ENCODE peak calls at places on chromosome 10, in four cellular contexts. Y is activated CD4-positive, CD25-positive, alpha-beta regulatory T cell treated with anti-CD3 and anti-CD28 coated beads, Interleukin-2, amount 50 U/mL, for 16 hours; I is pons; R is NCI-H748 treated with DMSO at 0.1 percent for 48 hours. O is an unnamed sample.

GRCh38 chr10:69866688-69867461 is 65.2 kb downstream of the COL13A1 start:
- DNase-seq in R (no peak), I (peak; percentile 25), Y (no peak), O (no peak)

GRCh38 chr10:48685731-48686130 is 1.1 kb downstream of the WDFY4 start:
- DNase-seq in I (no peak), Y (no peak), R (no peak), O (no peak)

GRCh38 chr10:4663162-4663992 is 162.6 kb upstream of the AKR1E2 start:
- DNase-seq in R (peak; percentile 59), I (peak; percentile 26), Y (no peak), O (no peak)

GRCh38 chr10:63268139-63268797 is 135.1 kb downstream of the NRBF2 start:
- DNase-seq in I (peak; percentile 64), Y (no peak), R (no peak), O (no peak)

GRCh38 chr10:3255616-3256015 is 83.0 kb upstream of the PITRM1 start:
- DNase-seq in Y (no peak), R (no peak), I (no peak), O (no peak)

GRCh38 chr10:31657471-31657844 is 271.2 kb downstream of the ARHGAP12 start:
- DNase-seq in Y (no peak), R (no peak), I (no peak), O (no peak)

GRCh38 chr10:10462116-10462515 is 555.6 kb upstream of the CELF2 start:
- DNase-seq in R (peak; percentile 15), Y (no peak), I (no peak), O (no peak)

GRCh38 chr10:74760042-74760979 is 66.1 kb upstream of the KAT6B start:
- DNase-seq in Y (no peak), I (no peak), R (no peak), O (no peak)

GRCh38 chr10:79490400-79491081 is 21.8 kb upstream of the EIF5AL1 start:
- DNase-seq in I (no peak), Y (no peak), R (no peak), O (no peak)

GRCh38 chr10:49366460-49366859 is 29.4 kb downstream of the DRGX start:
- DNase-seq in I (no peak), R (no peak), Y (no peak), O (no peak)

GRCh38 chr10:133229265-133230022 is 573 bp upstream of the UTF1 start:
- DNase-seq in Y (no peak), I (no peak), R (no peak), O (no peak)

GRCh38 chr10:103660364-103661197 is 167.1 kb downstream of the NEURL1 start:
- DNase-seq in I (no peak), Y (no peak), R (no peak), O (no peak)

GRCh38 chr10:93875032-93875358 is 18.8 kb upstream of the SLC35G1 start:
- DNase-seq in I (no peak), Y (no peak), R (no peak), O (no peak)

GRCh38 chr10:61869772-61870520 is 31.6 kb upstream of the ARID5B start:
- DNase-seq in I (no peak), Y (no peak), R (no peak), O (no peak)

GRCh38 chr10:92891885-92892705 is 43.8 kb downstream of the EXOC6 start:
- DNase-seq in I (no peak), R (no peak), Y (no peak), O (no peak)

GRCh38 chr10:126421745-126422144 is 33.5 kb upstream of the ADAM12 start:
- DNase-seq in I (peak; percentile 14), Y (no peak), R (no peak), O (no peak)

GRCh38 chr10:72243822-72244437 is 27.9 kb upstream of the ASCC1 start:
- DNase-seq in I (no peak), Y (no peak), R (no peak), O (no peak)

GRCh38 chr10:60185426-60185825 is 204.2 kb downstream of the ANK3 start:
- DNase-seq in R (no peak), Y (no peak), I (no peak), O (no peak)

GRCh38 chr10:24894309-24894708 is 58.1 kb downstream of the PRTFDC1 start:
- DNase-seq in R (no peak), Y (no peak), I (no peak), O (no peak)

GRCh38 chr10:70683601-70684329 is 11.5 kb downstream of the ADAMTS14 start:
- DNase-seq in Y (no peak), R (no peak), I (no peak), O (no peak)

GRCh38 chr10:19843487-19843886 is 27.3 kb downstream of the PLXDC2 start:
- DNase-seq in Y (no peak), R (no peak), I (no peak), O (no peak)

GRCh38 chr10:43255644-43256431 is 11.0 kb downstream of the RASGEF1A start:
- DNase-seq in Y (no peak), I (peak; percentile 32), R (no peak), O (no peak)

GRCh38 chr10:21494221-21495001 is 31.1 kb downstream of the SKIDA1 start:
- DNase-seq in I (no peak), Y (no peak), R (no peak), O (no peak)

GRCh38 chr10:132036887-132037675 is 28.7 kb upstream of the JAKMIP3 start:
- DNase-seq in Y (no peak), R (no peak), I (peak; percentile 28), O (peak; percentile 67)

GRCh38 chr10:114779803-114780609 is 41.6 kb upstream of the FHIP2A start:
- DNase-seq in Y (no peak), R (no peak), I (no peak), O (no peak)

GRCh38 chr10:94036664-94037033 is 42.9 kb downstream of the PLCE1 start:
- DNase-seq in Y (no peak), I (no peak), R (no peak), O (no peak)